ENCODE peak calls at places on chromosomes 3 and 15, in eight cellular contexts. P is thoracic aorta, R is PC-9, J is tibial nerve, N is mammary epithelial cell, K is left ventricle myocardium inferior, F is H9, U is adrenal gland. C is an unnamed sample. For H3K4me1, the result is how much of the 10 kb centered on the place peaks cover.

GRCh38 chr3:120344349-120344748 is 4.8 kb downstream of the LRRC58 start:
- DNase-seq in P (no peak), R (no peak), J (no peak), N (no peak), K (no peak), F (no peak), U (no peak), C (no peak)

GRCh38 chr3:52841211-52841980 is 6.6 kb upstream of the MUSTN1 start:
- DNase-seq in P (no peak), R (no peak), J (no peak), N (no peak), K (no peak), F (no peak), U (peak), C (peak)

GRCh38 chr3:123385981-123386380 is 62.9 kb downstream of the ADCY5 start:
- DNase-seq in P (no peak), R (peak), J (no peak), N (peak), K (peak), F (no peak), U (peak), C (peak)

GRCh38 chr3:126035362-126036050 is 48.4 kb downstream of the SLC41A3 start:
- DNase-seq in P (no peak), R (no peak), J (no peak), N (no peak), K (no peak), F (peak), U (no peak), C (no peak)

GRCh38 chr3:54632834-54633233 is 295.0 kb downstream of the LRTM1 start:
- DNase-seq in P (no peak), R (no peak), J (no peak), N (no peak), K (no peak), F (peak), U (no peak), C (no peak)

GRCh38 chr15:67511606-67512005 is 9.3 kb upstream of the C15orf61 start:
- DNase-seq in P (no peak), R (no peak), J (no peak), N (no peak), K (no peak), F (no peak), U (no peak), C (no peak)

GRCh38 chr3:145776782-145777408 is 384.1 kb downstream of the PLOD2 start:
- DNase-seq in P (no peak), R (no peak), J (peak), N (peak), K (no peak), F (peak), U (peak), C (no peak)

GRCh38 chr3:32424581-32425250 is 33.1 kb downstream of the CMTM7 start:
- DNase-seq in P (no peak), R (no peak), J (no peak), N (no peak), K (no peak), F (no peak), U (no peak), C (no peak)

GRCh38 chr3:5160926-5161858 is 26.3 kb upstream of the EDEM1 start:
- DNase-seq in P (no peak), R (peak), J (no peak), N (peak), K (no peak), F (no peak), U (no peak), C (no peak)

GRCh38 chr3:152258448-152259302 is 10.1 kb upstream of the MBNL1 start:
- DNase-seq in P (peak), R (peak), J (no peak), N (peak), K (peak), F (no peak), U (peak), C (peak)

GRCh38 chr3:172106989-172107388 is 67.6 kb downstream of the FNDC3B start:
- DNase-seq in P (no peak), R (no peak), J (peak), N (no peak), K (no peak), F (no peak), U (peak), C (no peak)

GRCh38 chr3:37546876-37547275 is 314.8 kb upstream of the CTDSPL start:
- DNase-seq in P (no peak), R (no peak), J (peak), N (peak), K (no peak), F (no peak), U (peak), C (no peak)

GRCh38 chr15:80208758-80209734 is 43.0 kb downstream of the CTXND1 start:
- DNase-seq in P (no peak), R (no peak), J (no peak), N (no peak), K (no peak), F (no peak), U (no peak), C (no peak)

GRCh38 chr3:127442551-127442950 is 148.0 kb downstream of the TPRA1 start:
- DNase-seq in P (no peak), R (no peak), J (no peak), N (no peak), K (no peak), F (peak), U (no peak), C (peak)

GRCh38 chr3:64057231-64057630 is 33.9 kb upstream of the PSMD6 start:
- DNase-seq in P (no peak), R (no peak), J (no peak), N (no peak), K (no peak), F (no peak), U (no peak), C (no peak)

GRCh38 chr15:101288905-101289513 is 6.0 kb downstream of the SNRPA1 start:
- DNase-seq in P (no peak), R (peak), J (peak), N (peak), K (no peak), F (no peak), U (no peak), C (no peak)

GRCh38 chr3:127590282-127590592 is 296 bp downstream of the TPRA1 start:
- DNase-seq in P (no peak), R (no peak), J (no peak), N (no peak), K (peak), F (no peak), U (no peak), C (no peak)

GRCh38 chr15:69539316-69539715 is 86.7 kb downstream of the RPLP1 start:
- DNase-seq in P (no peak), R (no peak), J (no peak), N (no peak), K (no peak), F (no peak), U (no peak), C (no peak)

DNA sequence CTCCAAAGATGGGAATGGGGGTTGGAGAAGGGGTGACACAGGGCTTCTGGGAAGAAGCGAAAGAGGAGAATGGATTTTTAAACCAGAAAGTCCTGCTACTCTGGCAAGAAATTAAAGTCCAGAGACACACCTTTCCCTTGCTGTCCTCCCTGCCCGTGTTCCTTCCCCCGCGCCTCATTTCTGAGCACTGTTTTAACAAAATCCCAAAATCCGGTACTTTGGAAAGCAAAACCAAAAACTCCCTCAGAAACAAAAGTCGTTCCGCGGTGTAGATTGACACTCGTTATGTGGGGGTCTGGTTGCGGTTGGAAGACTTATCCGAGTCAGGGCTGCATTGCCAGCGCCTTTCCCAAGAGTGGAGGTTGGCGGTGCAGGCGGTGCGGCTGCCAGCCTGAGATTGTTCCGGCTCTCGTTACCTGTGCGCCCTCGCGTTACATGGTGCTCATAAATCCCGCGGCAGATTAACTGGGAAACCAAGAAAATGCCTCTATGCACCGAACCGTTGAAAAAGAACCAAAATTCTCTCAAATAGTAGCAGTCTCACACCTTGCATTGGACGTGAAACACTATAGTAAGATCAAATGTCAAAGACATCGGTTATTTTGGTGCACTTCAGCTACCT is 217.8 kb downstream of the MEIS2 start:
- DNase-seq in P (no peak), R (no peak), J (no peak), N (peak), K (peak), F (no peak), U (no peak), C (no peak)
- H3K4me1 ChIP-seq in P (under half), R (under half), J (under half), N (under half), K (under half), F (under half), U (under half), C (under half)

GRCh38 chr3:168087539-168087938 is 8.2 kb downstream of the GOLIM4 start:
- DNase-seq in P (no peak), R (no peak), J (no peak), N (no peak), K (no peak), F (no peak), U (no peak), C (no peak)

GRCh38 chr3:168090306-168091085 is 5.2 kb downstream of the GOLIM4 start:
- DNase-seq in P (no peak), R (no peak), J (no peak), N (no peak), K (no peak), F (no peak), U (no peak), C (no peak)

GRCh38 chr3:168086541-168087260 is 9.0 kb downstream of the GOLIM4 start:
- DNase-seq in P (no peak), R (no peak), J (no peak), N (no peak), K (no peak), F (no peak), U (no peak), C (no peak)

GRCh38 chr3:168089179-168089771 is 6.4 kb downstream of the GOLIM4 start:
- DNase-seq in P (no peak), R (no peak), J (no peak), N (no peak), K (no peak), F (no peak), U (no peak), C (no peak)

DNA sequence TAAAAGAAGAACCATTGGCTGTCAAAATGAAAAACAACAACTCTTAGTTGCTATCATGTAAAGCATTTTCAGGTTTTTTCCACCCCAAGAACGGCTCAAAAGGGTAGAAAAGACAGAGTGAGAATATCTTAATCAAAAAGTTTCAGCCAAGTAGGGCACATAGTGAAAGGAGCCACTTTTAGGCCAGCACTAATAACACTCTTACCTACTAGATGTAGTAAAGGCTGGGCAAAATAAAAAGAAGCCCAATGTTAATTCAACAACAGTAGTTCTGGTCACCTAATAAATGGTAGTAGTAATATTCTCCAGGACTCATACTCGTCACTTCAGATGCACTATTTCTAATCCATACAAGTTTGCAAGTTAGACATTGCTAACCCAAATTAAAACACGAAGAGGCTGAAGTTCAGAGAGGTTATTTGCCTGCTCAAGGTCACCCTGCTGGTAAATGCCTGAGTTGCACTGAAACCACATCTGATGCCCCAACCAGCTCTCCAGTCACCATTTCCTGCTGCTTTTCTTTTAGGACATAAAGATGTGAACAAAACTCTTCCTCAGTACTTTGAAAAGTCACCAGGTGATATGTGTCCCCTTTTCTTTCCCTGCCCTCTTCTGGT is 7.5 kb downstream of the GOLIM4 start:
- DNase-seq in P (no peak), R (no peak), J (no peak), N (no peak), K (no peak), F (peak), U (peak), C (no peak)
- TF ChIP-seq CTCF in P (no peak), R (no peak), J (peak), N (peak), K (peak), F (peak), U (peak), C (peak)

GRCh38 chr3:161215186-161215585 is 5.9 kb upstream of the NMD3 start:
- DNase-seq in P (no peak), R (no peak), J (no peak), N (no peak), K (no peak), F (no peak), U (no peak), C (no peak)
- H3K4me1 ChIP-seq in P (under half), R (under half), J (under half), N (under half), K (under half), F (under half), U (under half), C (under half)

DNA sequence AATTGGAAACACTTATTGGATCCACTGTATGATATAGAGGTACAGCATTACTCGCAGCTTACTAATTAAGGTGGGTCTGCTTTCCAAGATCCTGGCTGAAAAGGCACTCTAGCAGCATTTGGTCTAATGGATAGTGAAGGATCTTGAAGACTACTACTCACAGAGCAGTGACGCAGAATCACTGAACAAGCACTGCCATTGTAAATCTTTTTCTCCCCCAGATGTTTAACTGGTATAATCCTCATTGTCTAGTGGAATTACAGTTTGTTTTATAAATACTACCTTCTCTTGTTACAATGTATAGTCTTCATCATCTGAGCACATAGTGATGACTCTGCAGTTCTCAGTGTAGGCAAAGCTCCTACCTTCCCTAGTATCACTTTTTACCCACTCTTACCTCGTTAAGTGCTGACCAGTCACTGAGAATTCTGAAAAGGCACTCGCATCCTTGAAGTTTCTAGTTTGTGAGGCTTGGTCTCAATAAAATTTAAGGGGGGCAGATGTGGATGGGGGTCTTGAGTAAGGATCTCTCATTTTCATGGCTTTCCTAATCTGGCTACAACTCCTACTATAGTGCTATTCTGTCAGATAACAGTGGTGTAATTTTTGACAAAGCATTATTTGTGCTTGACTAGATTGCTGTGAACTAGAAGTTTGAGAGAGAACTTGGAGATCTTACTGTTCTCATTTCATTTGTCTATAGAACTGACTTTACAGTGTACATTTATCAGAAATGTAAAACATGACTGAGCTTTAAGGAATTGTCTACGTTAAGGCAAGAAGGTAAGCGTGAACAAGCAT is 23.2 kb downstream of the MAPK6 start:
- DNase-seq in P (no peak), R (no peak), J (no peak), N (no peak), K (no peak), F (no peak), U (no peak), C (no peak)
- TF ChIP-seq CTCF in P (no peak), R (no peak), J (no peak), N (no peak), K (no peak), F (no peak), U (no peak), C (no peak)

GRCh38 chr15:72482275-72482674 is 8.1 kb downstream of the ARIH1 start:
- DNase-seq in P (no peak), R (no peak), J (no peak), N (no peak), K (no peak), F (no peak), U (no peak), C (no peak)
- H3K4me1 ChIP-seq in P (half or more), R (under half), J (under half), N (under half), K (half or more), F (under half), U (half or more), C (under half)

GRCh38 chr3:143604849-143605660 is 243.2 kb downstream of the SLC9A9 start:
- DNase-seq in P (no peak), R (no peak), J (no peak), N (no peak), K (no peak), F (no peak), U (no peak), C (no peak)
- TF ChIP-seq CTCF in P (no peak), R (no peak), J (no peak), N (no peak), K (no peak), F (no peak), U (no peak), C (no peak)

GRCh38 chr15:87502173-87502572 is 754.4 kb downstream of the NTRK3 start:
- DNase-seq in P (no peak), R (no peak), J (no peak), N (no peak), K (no peak), F (no peak), U (no peak), C (no peak)

DNA sequence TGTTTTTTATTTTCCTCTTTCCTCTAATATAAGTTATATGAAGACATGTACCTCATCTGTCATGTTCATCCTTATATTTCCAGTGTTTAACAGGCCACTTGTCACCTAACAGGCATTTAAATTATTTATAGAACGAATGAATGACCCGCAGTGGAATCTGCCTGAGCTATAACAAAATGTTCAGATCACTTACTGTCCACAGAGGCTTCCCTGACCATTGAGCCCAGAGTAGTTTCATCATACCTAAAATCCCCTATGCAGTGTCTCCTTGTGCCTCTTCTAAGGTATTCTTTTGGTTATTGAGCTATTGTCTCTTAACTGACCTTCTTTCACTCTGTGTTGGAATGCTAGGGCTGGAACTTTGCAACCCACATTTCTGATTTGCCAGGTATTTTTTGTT is 748.5 kb downstream of the NTRK3 start:
- DNase-seq in P (no peak), R (no peak), J (no peak), N (no peak), K (no peak), F (no peak), U (no peak), C (no peak)
- H3K4me1 ChIP-seq in P (under half), R (under half), J (under half), N (under half), K (under half), F (under half), U (under half), C (under half)

GRCh38 chr3:113626513-113627371 is 69.7 kb downstream of the USF3 start:
- DNase-seq in P (no peak), R (peak), J (peak), N (peak), K (peak), F (peak), U (peak), C (no peak)
- TF ChIP-seq CTCF in P (peak), R (peak), J (peak), N (peak), K (peak), F (peak), U (peak), C (peak)

C was measured in kidney.